ENCODE peak calls at places on chromosomes 7 and 10, in six cellular contexts. U, R, V, Z, L and E are unnamed samples.

GRCh38 chr7:107383203-107383602 is 86.7 kb upstream of the GPR22 start:
- DNase-seq in U (no peak), R (no peak), V (no peak), Z (no peak), L (no peak), E (no peak)

GRCh38 chr10:132102071-132102716 is 36.4 kb downstream of the JAKMIP3 start:
- DNase-seq in U (no peak), R (no peak), V (no peak), Z (no peak), L (no peak), E (no peak)

GRCh38 chr7:126213876-126214275 is 1038.9 kb downstream of the GRM8 start:
- DNase-seq in U (no peak), R (no peak), V (no peak), Z (no peak), L (no peak), E (no peak)

GRCh38 chr7:114789161-114789560 is 132.7 kb upstream of the MDFIC start:
- DNase-seq in U (no peak), R (no peak), V (no peak), Z (peak; percentile 75), L (no peak), E (no peak)

GRCh38 chr10:3893904-3894563 is 109.0 kb upstream of the KLF6 start:
- DNase-seq in U (no peak), R (no peak), V (no peak), Z (no peak), L (no peak), E (no peak)

GRCh38 chr10:106450966-106451365 is 713.5 kb downstream of the SORCS1 start:
- DNase-seq in U (no peak), R (no peak), V (no peak), Z (no peak), L (no peak), E (no peak)

GRCh38 chr7:116101709-116102108 is 71.1 kb upstream of the TFEC start:
- DNase-seq in U (no peak), R (no peak), V (no peak), Z (no peak), L (no peak), E (no peak)

GRCh38 chr10:70918851-70919530 is 30.6 kb upstream of the PCBD1 start:
- DNase-seq in U (no peak), R (no peak), V (no peak), Z (no peak), L (peak; percentile 33), E (no peak)

GRCh38 chr10:24237801-24238390 is 29.0 kb downstream of the KIAA1217 start:
- DNase-seq in U (peak; percentile 54), R (no peak), V (no peak), Z (no peak), L (no peak), E (no peak)

GRCh38 chr7:43138710-43139601 is 26.5 kb downstream of the HECW1 start:
- DNase-seq in U (no peak), R (no peak), V (no peak), Z (no peak), L (no peak), E (no peak)

GRCh38 chr7:139682136-139683013 is 95.4 kb downstream of the HIPK2 start:
- DNase-seq in U (peak; percentile 61), R (peak; percentile 36), V (no peak), Z (no peak), L (no peak), E (no peak)

GRCh38 chr7:51817694-51818093 is 501.1 kb upstream of the COBL start:
- DNase-seq in U (no peak), R (no peak), V (no peak), Z (no peak), L (no peak), E (no peak)

GRCh38 chr7:78638364-78638763 is 815.1 kb downstream of the MAGI2 start:
- DNase-seq in U (no peak), R (no peak), V (no peak), Z (no peak), L (no peak), E (no peak)

GRCh38 chr10:125633517-125633999 is 49.4 kb downstream of the TEX36 start:
- DNase-seq in U (no peak), R (peak; percentile 60), V (no peak), Z (peak; percentile 75), L (no peak), E (no peak)

GRCh38 chr10:86900955-86901354 is 56.5 kb downstream of the MMRN2 start:
- DNase-seq in U (no peak), R (no peak), V (no peak), Z (no peak), L (no peak), E (no peak)

GRCh38 chr7:122103064-122103463 is 41.0 kb downstream of the AASS start:
- DNase-seq in U (no peak), R (no peak), V (no peak), Z (no peak), L (no peak), E (no peak)

DNA sequence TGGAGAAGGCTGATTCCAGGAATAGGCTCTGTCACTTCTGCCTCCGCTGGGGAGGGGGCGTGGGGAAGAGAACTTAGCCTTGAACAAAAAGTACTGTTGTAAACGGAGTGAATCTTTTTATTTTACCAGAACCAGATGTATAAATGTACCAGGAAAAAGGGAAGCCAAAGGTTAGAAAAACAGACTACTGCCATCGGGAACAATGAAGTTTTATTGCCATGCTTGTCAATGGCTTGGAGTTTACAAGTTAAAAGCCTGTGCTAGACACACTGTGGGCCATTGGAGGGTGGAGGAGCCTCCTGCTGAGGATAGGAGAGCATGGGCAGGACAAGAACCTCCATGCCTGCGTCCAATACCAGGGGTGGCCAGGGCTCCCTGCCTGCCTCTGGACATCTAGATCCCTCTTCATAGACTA is 161.7 kb upstream of the LYZL2 start:
- DNase-seq in U (no peak), R (no peak), V (no peak), Z (peak; percentile 85), L (no peak), E (no peak)
- TF ChIP-seq MYC in U (no peak), R (no peak), V (no peak), Z (no peak), L (no peak), E (no peak)

GRCh38 chr10:75294518-75294865 is 58.7 kb upstream of the COMTD1 start:
- DNase-seq in U (no peak), R (peak; percentile 23), V (no peak), Z (peak; percentile 11), L (peak; percentile 29), E (no peak)

GRCh38 chr10:75293456-75293840 is 57.7 kb upstream of the COMTD1 start:
- DNase-seq in U (no peak), R (no peak), V (no peak), Z (no peak), L (no peak), E (no peak)

GRCh38 chr10:75294031-75294437 is 58.3 kb upstream of the COMTD1 start:
- DNase-seq in U (no peak), R (no peak), V (no peak), Z (peak; percentile 9), L (no peak), E (no peak)

GRCh38 chr10:75295901-75296441 is 60.2 kb upstream of the COMTD1 start:
- DNase-seq in U (no peak), R (no peak), V (no peak), Z (peak; percentile 27), L (no peak), E (no peak)

DNA sequence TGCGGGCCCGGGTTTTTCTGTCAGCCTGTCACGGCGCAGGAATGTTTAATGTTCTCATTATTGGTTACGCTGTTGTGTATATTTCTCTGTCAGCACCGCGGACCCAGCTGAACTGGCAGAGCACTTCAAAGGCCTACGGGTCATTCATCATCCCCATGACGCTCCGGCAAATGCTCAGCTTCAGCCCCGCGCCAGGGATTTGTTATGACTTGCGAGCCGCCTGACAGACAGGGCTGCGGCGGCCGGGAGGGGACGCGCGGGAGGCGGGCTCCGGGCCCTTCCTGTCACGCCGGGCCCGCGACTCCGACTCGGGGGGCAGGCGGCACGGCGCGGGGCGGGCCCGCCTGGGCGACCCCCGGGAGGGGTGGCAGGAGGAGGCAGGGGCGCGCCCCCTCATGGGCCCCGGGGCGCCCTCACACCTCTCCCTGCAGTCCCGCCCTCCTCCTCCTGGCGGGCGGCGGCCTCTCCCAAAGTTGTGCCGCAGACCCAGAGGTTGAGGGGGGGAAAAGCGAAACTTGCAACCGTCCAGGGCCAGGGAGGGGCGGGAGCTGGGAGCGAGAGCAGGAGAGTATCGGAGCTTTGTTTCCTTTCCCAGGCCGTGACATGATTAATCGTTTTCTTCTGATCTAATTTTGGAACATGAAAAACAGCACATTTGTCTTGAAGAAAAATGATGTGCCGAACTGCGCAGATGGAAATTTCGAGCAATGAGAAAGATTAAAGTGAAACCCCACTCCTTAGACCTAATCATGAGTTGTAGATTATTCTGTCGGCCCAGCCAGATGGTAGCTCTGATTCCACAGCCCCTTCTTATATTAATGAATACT is 59.3 kb upstream of the COMTD1 start:
- DNase-seq in U (peak; percentile 87), R (peak; percentile 84), V (no peak), Z (peak; percentile 75), L (peak; percentile 78), E (peak; percentile 75)
- TF ChIP-seq CTCF in U (peak; percentile 52), R (peak; percentile 23), V (peak; percentile 18), Z (peak; percentile 11), L (peak; percentile 21), E (peak; percentile 27)

DNA sequence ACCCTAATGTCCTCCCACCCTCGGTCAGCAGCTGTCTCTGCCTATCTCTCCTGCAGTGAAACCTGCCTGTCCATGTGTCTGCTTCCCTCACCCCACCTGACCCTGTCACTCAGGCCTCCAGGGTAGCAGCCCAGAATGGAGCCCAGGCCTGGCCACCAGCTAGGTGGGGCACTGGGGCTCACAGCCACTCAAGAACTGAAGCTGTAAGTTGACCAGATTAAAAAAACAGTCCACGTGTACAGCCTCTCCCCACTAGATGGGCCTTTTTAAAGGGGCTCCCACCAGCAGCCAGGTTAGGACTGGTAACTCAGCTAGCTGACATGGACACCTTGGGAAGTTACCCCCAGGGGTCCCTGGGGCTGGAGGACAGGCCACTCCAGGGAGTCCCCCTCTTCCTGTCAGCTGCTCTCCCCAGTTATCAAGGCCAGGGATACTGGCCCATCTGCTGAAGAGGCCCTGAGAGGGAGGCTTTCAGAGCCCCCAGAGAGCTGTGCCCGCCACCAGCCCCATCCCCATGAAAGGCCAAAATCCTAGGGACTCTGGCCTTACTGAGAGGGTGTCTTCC is 1.4 kb downstream of the SMARCD3 start:
- DNase-seq in U (no peak), R (no peak), V (no peak), Z (no peak), L (no peak), E (no peak)
- H3K4me3 ChIP-seq in U (peak overlapping the region; percentile 65), R (no peak overlapping the region), V (no peak overlapping the region), Z (no peak overlapping the region), L (no peak overlapping the region), E (no peak overlapping the region)

DNA sequence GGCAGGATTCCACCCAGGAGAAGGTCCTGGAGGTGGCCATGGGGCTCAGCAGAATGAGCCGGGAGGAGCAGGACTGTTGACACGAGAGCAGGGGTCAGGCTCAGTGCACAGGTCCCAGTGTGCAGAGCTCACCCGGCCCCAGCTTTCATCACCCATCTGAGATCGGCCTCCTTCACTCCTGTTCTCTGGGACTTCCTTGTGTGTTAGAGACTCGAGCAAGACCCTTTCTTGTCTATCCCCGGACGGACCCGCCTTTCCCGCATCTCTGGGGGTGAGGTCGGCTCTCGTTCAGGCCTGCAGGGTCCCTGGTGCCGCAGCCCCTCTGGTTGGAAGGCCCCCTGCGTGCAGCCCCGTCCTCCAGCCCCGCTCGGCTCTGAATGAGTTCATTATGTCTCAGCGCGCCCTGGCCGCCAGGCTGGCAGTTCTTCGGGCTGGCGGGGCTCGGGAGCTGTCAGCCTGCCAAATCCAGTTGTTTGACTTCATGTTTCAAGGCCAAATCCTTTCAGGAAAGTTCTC is 127.9 kb downstream of the LHPP start:
- DNase-seq in U (peak; percentile 76), R (no peak), V (no peak), Z (no peak), L (peak; percentile 58), E (no peak)
- TF ChIP-seq MYC in U (no peak), R (no peak), V (no peak), Z (no peak), L (no peak), E (no peak)

GRCh38 chr7:1665721-1666250 is 4.3 kb upstream of the ELFN1 start:
- DNase-seq in U (no peak), R (peak; percentile 48), V (no peak), Z (no peak), L (peak; percentile 70), E (peak; percentile 66)
- TF ChIP-seq CTCF in U (no peak), R (no peak), V (no peak), Z (no peak), L (no peak), E (no peak)